ENCODE peak calls at places on chromosomes 12 and 14, in ten cellular contexts. D is effector memory CD8-positive, alpha-beta T cell; Z is T-helper 1 cell; G is kidney; E is stimulated activated CD4-positive, alpha-beta T cell treated with anti-CD3 and anti-CD28 coated beads, Interleukin-1b, Interleukin-23, amount 100 ng/mL, for 24 hours; I is activated naive CD8-positive, alpha-beta T cell treated with anti-CD3 and anti-CD28 coated beads, Interleukin-2, amount 50 U/mL, for 24 hours; T is HEK293T; Q is anterior cingulate cortex; F is activated CD4-positive, CD25-positive, alpha-beta regulatory T cell; V is AG08396. C is an unnamed sample.

GRCh38 chr12:32647275-32647674 is 31.8 kb upstream of the DNM1L start:
- DNase-seq in I (no peak), D (no peak), Z (no peak), V (no peak), E (no peak), Q (no peak), T (no peak), F (no peak), G (no peak), C (no peak)

GRCh38 chr12:132711169-132711843 is 664 bp downstream of the PGAM5 start:
- DNase-seq in V (peak), I (peak), E (no peak), Z (no peak), G (peak), T (peak), Q (no peak), D (peak), F (no peak), C (no peak)

GRCh38 chr14:36654185-36655053 is 7.2 kb upstream of the PAX9 start:
- DNase-seq in E (no peak), F (no peak), G (no peak), V (no peak), T (no peak), D (no peak), Z (no peak), I (no peak), Q (no peak), C (no peak)

GRCh38 chr12:70463997-70464396 is 97.9 kb downstream of the KCNMB4 start:
- DNase-seq in Q (no peak), Z (no peak), F (no peak), D (no peak), I (no peak), T (no peak), G (no peak), V (no peak), E (no peak), C (no peak)

GRCh38 chr12:62737201-62737600 is 197.7 kb downstream of the PPM1H start:
- DNase-seq in Z (no peak), G (no peak), E (no peak), T (no peak), Q (no peak), V (no peak), I (no peak), F (no peak), D (no peak), C (no peak)

GRCh38 chr12:132634411-132634990 is 15.9 kb downstream of the P2RX2 start:
- DNase-seq in G (no peak), F (no peak), V (no peak), Z (no peak), I (no peak), D (no peak), T (no peak), Q (no peak), E (no peak), C (no peak)

GRCh38 chr12:75207338-75208083 is 2.1 kb downstream of the KCNC2 start:
- DNase-seq in E (no peak), V (no peak), T (no peak), Q (no peak), I (no peak), F (no peak), Z (no peak), D (no peak), G (peak), C (no peak)

GRCh38 chr12:76777765-76778216 is 13.9 kb downstream of the ZDHHC17 start:
- DNase-seq in E (no peak), T (no peak), Q (no peak), F (no peak), Z (no peak), I (no peak), G (no peak), V (no peak), D (no peak), C (peak)

GRCh38 chr14:75310295-75311059 is 31.8 kb downstream of the FOS start:
- DNase-seq in E (no peak), F (no peak), I (no peak), G (peak), T (no peak), Z (no peak), V (peak), Q (peak), D (no peak), C (no peak)

GRCh38 chr12:130796985-130797686 is 41.9 kb downstream of the STX2 start:
- DNase-seq in D (peak), Q (no peak), F (no peak), E (peak), I (peak), V (no peak), T (no peak), Z (no peak), G (no peak), C (no peak)

C was measured in GM12878.